ENCODE peak calls at places on chromosomes 5 and 9, in six cellular contexts. T is spleen, H is prostate gland, U is K562, I is HCT116, N is H1. G is an unnamed sample.

GRCh38 chr9:101311759-101312420 is 72.9 kb downstream of the BAAT start:
- DNase-seq in H (peak; percentile 48), I (peak; percentile 83), U (peak; percentile 61), N (no peak), T (no peak), G (no peak)

GRCh38 chr5:155434267-155434666 is 420.7 kb downstream of the KIF4B start:
- DNase-seq in I (no peak), H (no peak), T (no peak), U (no peak), N (no peak), G (no peak)

GRCh38 chr9:129968690-129969485 is 74.1 kb downstream of the FNBP1 start:
- DNase-seq in I (no peak), T (no peak), H (no peak), U (no peak), N (no peak), G (no peak)

GRCh38 chr5:136192015-136192525 is 892 bp downstream of the SMIM32 start:
- DNase-seq in N (no peak), H (no peak), U (no peak), T (peak; percentile 56), I (no peak), G (no peak)

GRCh38 chr5:153658606-153659005 is 168.1 kb downstream of the GRIA1 start:
- DNase-seq in I (no peak), H (no peak), U (no peak), T (no peak), N (peak; percentile 7), G (no peak)

GRCh38 chr9:120109242-120109641 is 470.7 kb downstream of the CDK5RAP2 start:
- DNase-seq in T (no peak), U (no peak), H (no peak), I (peak; percentile 44), N (peak; percentile 50), G (no peak)

GRCh38 chr5:156474251-156474650 is 147.3 kb downstream of the SGCD start:
- DNase-seq in T (no peak), N (no peak), I (no peak), U (no peak), H (no peak), G (no peak)

GRCh38 chr5:61802456-61802855 is 470.4 kb downstream of the ZSWIM6 start:
- DNase-seq in U (no peak), H (no peak), I (no peak), T (no peak), N (no peak), G (no peak)

GRCh38 chr9:111917980-111918379 is 21.4 kb downstream of the UGCG start:
- DNase-seq in N (no peak), I (no peak), H (no peak), U (no peak), T (no peak), G (no peak)

GRCh38 chr5:179720222-179720621 is 12.4 kb upstream of the MAML1 start:
- DNase-seq in H (no peak), N (no peak), I (no peak), U (no peak), T (no peak), G (no peak)

GRCh38 chr9:34547960-34548603 is 25.3 kb upstream of the ENHO start:
- DNase-seq in H (peak; percentile 63), T (peak; percentile 84), U (peak; percentile 54), N (no peak), I (peak; percentile 23), G (peak; percentile 70)

GRCh38 chr5:58810086-58810485 is 227.2 kb downstream of the RAB3C start:
- DNase-seq in H (peak; percentile 16), T (no peak), N (no peak), I (no peak), U (no peak), G (no peak)

GRCh38 chr5:35811108-35811741 is 45.5 kb upstream of the IL7R start:
- DNase-seq in U (no peak), I (no peak), N (no peak), T (no peak), H (no peak), G (no peak)

GRCh38 chr5:178206166-178207101 is 2.1 kb downstream of the HNRNPAB start:
- DNase-seq in I (no peak), T (peak; percentile 60), H (no peak), N (no peak), U (no peak), G (no peak)

GRCh38 chr5:178204205-178205009 is at the start of gene HNRNPAB:
- DNase-seq in H (peak; percentile 97), T (peak; percentile 95), U (peak; percentile 97), N (peak; percentile 85), I (peak; percentile 92), G (peak; percentile 97)

GRCh38 chr5:178205749-178206047 is 1.4 kb downstream of the HNRNPAB start:
- DNase-seq in T (no peak), N (no peak), H (no peak), I (no peak), U (no peak), G (no peak)

GRCh38 chr5:178203670-178204204 is 596 bp upstream of the HNRNPAB start:
- DNase-seq in U (no peak), I (no peak), N (no peak), T (no peak), H (no peak), G (no peak)

GRCh38 chr5:178205010-178205748 is 846 bp downstream of the HNRNPAB start:
- DNase-seq in N (no peak), U (peak; percentile 88), H (peak; percentile 75), T (peak; percentile 95), I (no peak), G (peak; percentile 92)
- TF ChIP-seq POLR2AphosphoS5 in N (peak; percentile 53), U (peak; percentile 13), H (peak; percentile 60), T (peak; percentile 69), I (peak; percentile 70), G (peak; percentile 92)

GRCh38 chr5:72816297-72817075 is at the start of gene TNPO1:
- DNase-seq in I (peak; percentile 79), U (peak; percentile 86), N (peak; percentile 84), T (peak; percentile 99), H (peak; percentile 93), G (peak; percentile 94)
- TF ChIP-seq POLR2AphosphoS5 in I (peak; percentile 91), U (peak; percentile 52), N (peak; percentile 45), T (peak; percentile 98), H (peak; percentile 94), G (peak; percentile 96)

GRCh38 chr9:105064248-105065118 is 136.5 kb upstream of the ABCA1 start:
- DNase-seq in I (no peak), U (no peak), N (no peak), T (peak; percentile 89), H (peak; percentile 91), G (peak; percentile 93)

GRCh38 chr9:105059260-105059659 is 131.3 kb upstream of the ABCA1 start:
- DNase-seq in I (no peak), N (no peak), U (no peak), H (no peak), T (no peak), G (no peak)

GRCh38 chr9:105065119-105066088 is 137.4 kb upstream of the ABCA1 start:
- DNase-seq in I (no peak), H (no peak), N (no peak), T (no peak), U (no peak), G (no peak)

GRCh38 chr9:105063665-105064247 is 135.8 kb upstream of the ABCA1 start:
- DNase-seq in N (no peak), H (no peak), T (no peak), I (no peak), U (no peak), G (peak; percentile 18)

DNA sequence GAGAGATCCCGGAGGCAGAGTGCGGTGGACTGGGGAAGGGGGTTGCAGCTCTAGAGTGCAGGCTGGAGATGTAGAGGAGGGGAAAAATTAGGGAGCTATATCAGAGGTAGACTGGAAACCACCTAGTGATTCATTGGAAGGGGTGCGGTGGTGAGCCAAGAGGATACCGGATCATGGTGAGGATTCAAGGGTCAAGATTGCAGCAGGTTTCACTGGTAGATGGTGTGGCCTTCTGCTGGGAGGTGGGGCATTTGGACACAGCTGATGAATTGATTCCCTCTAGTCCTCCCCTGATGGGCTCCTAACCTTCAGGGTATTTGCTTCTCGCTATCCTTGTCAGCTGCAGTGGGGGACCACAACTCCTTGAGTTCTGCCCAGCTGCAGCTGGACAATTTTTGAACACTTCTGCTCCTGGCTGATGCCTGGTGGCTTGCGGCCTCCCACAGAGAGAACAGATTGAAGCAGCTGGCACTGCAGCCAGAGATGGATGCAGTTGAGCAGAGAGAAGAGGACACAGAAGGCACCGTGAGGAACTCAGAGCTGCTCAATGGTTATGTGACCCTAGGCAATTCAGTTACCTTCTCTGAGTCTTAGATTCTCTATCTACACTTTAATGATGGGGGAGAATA is 134.4 kb upstream of the ABCA1 start:
- DNase-seq in H (no peak), T (no peak), U (no peak), N (no peak), I (no peak), G (no peak)
- TF ChIP-seq POLR2AphosphoS5 in H (no peak), T (no peak), U (no peak), N (no peak), I (no peak), G (no peak)

GRCh38 chr9:136342191-136343120 is 15.1 kb downstream of the GPSM1 start:
- DNase-seq in I (no peak), U (peak; percentile 96), N (peak; percentile 80), T (peak; percentile 90), H (peak; percentile 82), G (peak; percentile 87)
- TF ChIP-seq POLR2AphosphoS5 in I (no peak), U (no peak), N (peak; percentile 22), T (peak; percentile 70), H (peak; percentile 76), G (no peak)

G was measured in transverse colon.